ENCODE peak calls at places on chromosomes 12 and 14, in ten cellular contexts. V is GM23338, P is stomach, X is GM12892, E is HL-60, G is suprapubic skin, F is esophagus muscularis mucosa, W is HCT116, H is breast epithelium, B is Panc1. C is an unnamed sample.

GRCh38 chr12:19382563-19382962 is 56.7 kb upstream of the AEBP2 start:
- DNase-seq in B (no peak), X (no peak), W (no peak), F (no peak), V (no peak), G (peak; percentile 41), E (no peak), H (no peak), P (peak; percentile 7), C (no peak)

GRCh38 chr14:61477845-61478438 is 156.6 kb downstream of the PRKCH start:
- DNase-seq in E (peak; percentile 70), F (no peak), V (no peak), X (no peak), G (no peak), H (peak; percentile 64), W (peak; percentile 40), B (no peak), P (peak; percentile 89), C (peak; percentile 77)

GRCh38 chr12:89525002-89525823 is 617 bp upstream of the GALNT4 start:
- DNase-seq in X (peak; percentile 37), F (no peak), E (peak; percentile 51), W (no peak), G (no peak), H (no peak), P (peak; percentile 52), B (no peak), V (peak; percentile 79), C (peak; percentile 75)

GRCh38 chr12:130621696-130622298 is 94.3 kb downstream of the RIMBP2 start:
- DNase-seq in H (no peak), G (peak; percentile 38), W (no peak), P (no peak), F (no peak), B (no peak), E (no peak), V (no peak), X (no peak), C (no peak)

GRCh38 chr12:102896067-102896466 is 21.0 kb downstream of the PAH start:
- DNase-seq in H (no peak), B (no peak), F (no peak), E (no peak), P (no peak), G (no peak), W (no peak), X (no peak), V (peak; percentile 39), C (no peak)

GRCh38 chr14:70595443-70596185 is 4.8 kb downstream of the MED6 start:
- DNase-seq in X (no peak), G (no peak), P (no peak), E (no peak), F (no peak), W (no peak), V (peak; percentile 22), H (no peak), B (no peak), C (no peak)

GRCh38 chr12:11685261-11685660 is 35.8 kb downstream of the ETV6 start:
- DNase-seq in X (no peak), E (no peak), P (no peak), F (no peak), V (no peak), B (no peak), H (no peak), G (no peak), W (no peak), C (no peak)

GRCh38 chr12:80041691-80042090 is 57.6 kb upstream of the OTOGL start:
- DNase-seq in G (no peak), W (no peak), H (no peak), E (no peak), P (no peak), V (no peak), F (no peak), X (no peak), B (no peak), C (no peak)

GRCh38 chr12:117044790-117045174 is 54.4 kb downstream of the TESC start:
- DNase-seq in H (no peak), W (no peak), E (no peak), G (no peak), P (no peak), V (no peak), B (no peak), X (no peak), F (no peak), C (no peak)

GRCh38 chr12:46546634-46547273 is 174.2 kb upstream of the SLC38A2 start:
- DNase-seq in P (no peak), W (no peak), F (no peak), B (no peak), G (no peak), X (peak; percentile 24), H (no peak), E (no peak), V (no peak), C (no peak)

GRCh38 chr12:2281446-2281845 is 228.7 kb downstream of the CACNA1C start:
- DNase-seq in H (no peak), G (no peak), F (no peak), P (no peak), W (no peak), V (no peak), X (no peak), E (no peak), B (no peak), C (no peak)

DNA sequence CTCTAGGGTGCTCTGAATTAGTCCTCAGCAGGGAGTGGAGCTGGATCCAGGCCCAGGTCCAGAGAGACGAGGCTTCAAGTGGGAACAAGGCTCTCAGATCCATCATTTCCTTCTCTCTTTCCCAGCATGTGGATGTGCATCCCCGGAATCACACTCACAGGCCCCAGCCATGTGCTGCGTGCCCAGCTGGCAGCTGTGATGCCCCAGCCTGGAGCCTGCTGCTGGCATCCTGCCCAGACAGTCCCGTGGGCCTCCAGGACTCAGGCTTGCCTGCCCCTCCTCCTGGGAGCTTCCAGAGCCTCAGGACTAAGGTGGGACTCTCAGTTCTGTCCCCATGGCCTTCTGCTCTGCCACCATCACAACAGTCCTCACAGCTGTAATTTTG is 6.2 kb upstream of the KRT84 start:
- DNase-seq in E (no peak), X (no peak), V (no peak), B (no peak), W (no peak), P (peak; percentile 74), G (no peak), F (no peak), H (no peak), C (peak; percentile 27)
- TF ChIP-seq POLR2AphosphoS5 in E (no peak), X (no peak), V (no peak), B (no peak), W (no peak), P (no peak), G (no peak), F (no peak), H (no peak), C (no peak)

GRCh38 chr12:105382771-105383632 is 52.5 kb downstream of the C12orf75 start:
- DNase-seq in B (peak; percentile 32), W (peak; percentile 41), E (peak; percentile 15), F (peak; percentile 70), H (no peak), P (no peak), X (peak; percentile 30), G (no peak), V (peak; percentile 84), C (no peak)

GRCh38 chr12:105378821-105379400 is 48.4 kb downstream of the C12orf75 start:
- DNase-seq in G (no peak), H (no peak), B (no peak), X (no peak), F (no peak), P (no peak), E (no peak), V (no peak), W (no peak), C (no peak)

GRCh38 chr12:105386431-105386830 is 55.9 kb downstream of the C12orf75 start:
- DNase-seq in H (no peak), X (no peak), W (no peak), E (no peak), V (no peak), B (no peak), P (no peak), G (no peak), F (no peak), C (no peak)

GRCh38 chr12:105385141-105385540 is 54.6 kb downstream of the C12orf75 start:
- DNase-seq in H (no peak), G (no peak), V (no peak), W (no peak), B (no peak), E (no peak), F (no peak), X (no peak), P (no peak), C (no peak)

GRCh38 chr12:105384220-105384619 is 53.7 kb downstream of the C12orf75 start:
- DNase-seq in P (no peak), V (no peak), G (no peak), H (no peak), F (no peak), B (no peak), E (no peak), W (no peak), X (no peak), C (no peak)
- TF ChIP-seq POLR2AphosphoS5 in P (no peak), V (no peak), G (no peak), H (no peak), F (no peak), B (no peak), E (no peak), W (no peak), X (no peak), C (no peak)

DNA sequence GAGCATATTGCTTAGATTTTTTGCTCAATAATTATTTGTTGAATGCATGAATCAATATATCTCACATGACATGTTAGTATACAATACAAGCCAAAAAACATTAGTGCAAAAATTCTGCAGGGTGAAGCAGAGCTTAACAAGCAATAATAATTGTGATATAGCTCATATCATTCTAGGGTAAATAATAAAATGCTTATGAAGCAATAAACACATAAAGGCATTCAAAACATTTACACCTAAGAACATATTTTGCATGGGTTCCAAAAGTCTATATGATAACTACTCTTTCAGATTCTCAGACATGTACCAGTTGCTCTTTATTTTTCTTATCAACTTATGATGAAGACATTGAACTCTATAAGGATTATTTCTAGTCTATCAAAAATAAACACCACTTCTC is 886.2 kb downstream of the TRHDE start:
- DNase-seq in W (no peak), H (no peak), P (no peak), X (no peak), B (no peak), E (no peak), F (no peak), G (no peak), V (no peak), C (no peak)
- TF ChIP-seq POLR2AphosphoS5 in W (no peak), H (no peak), P (no peak), X (no peak), B (no peak), E (no peak), F (no peak), G (no peak), V (no peak), C (no peak)

DNA sequence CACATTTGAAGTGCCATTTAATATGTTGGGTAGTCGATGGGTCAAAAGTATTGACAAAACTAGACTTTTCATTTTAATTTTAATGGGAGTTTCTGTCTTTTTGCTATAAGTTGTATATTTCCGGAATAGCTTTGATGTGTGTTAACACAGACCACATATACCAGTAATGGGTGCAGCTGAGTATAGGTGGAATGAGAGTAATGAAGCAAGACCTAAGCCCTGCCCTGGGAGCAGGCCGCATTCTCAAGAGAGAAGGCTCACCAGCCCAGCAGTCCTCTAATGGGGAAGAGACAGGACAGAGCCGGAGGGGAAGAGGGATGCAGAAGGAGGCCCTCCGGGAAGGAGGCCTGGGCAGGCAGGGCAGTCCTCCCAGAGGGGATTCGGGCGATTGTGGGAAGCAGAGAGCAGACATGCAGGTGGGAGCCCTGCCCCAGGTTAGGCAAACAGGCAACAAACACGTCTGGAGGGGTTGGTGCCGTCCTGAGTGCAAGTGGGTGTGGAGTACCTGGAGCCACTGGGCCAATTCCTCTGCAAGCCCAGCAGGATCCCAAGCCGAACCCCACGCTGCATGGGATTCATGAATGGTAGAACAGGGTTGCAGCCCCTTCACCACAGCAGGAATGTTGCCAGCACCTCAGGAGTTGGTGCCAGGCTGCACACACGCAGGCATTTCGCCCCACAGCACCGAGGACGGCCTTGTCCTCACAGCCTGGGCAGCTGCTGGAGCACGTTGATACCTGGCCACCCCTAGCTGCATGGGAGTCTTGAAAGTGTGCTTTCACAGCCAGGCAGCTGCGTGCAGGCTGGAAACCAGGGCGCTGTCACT is 7.8 kb downstream of the CKB start:
- DNase-seq in P (no peak), G (no peak), E (no peak), V (no peak), W (no peak), X (no peak), H (peak; percentile 34), B (no peak), F (no peak), C (no peak)
- TF ChIP-seq POLR2AphosphoS5 in P (no peak), G (no peak), E (no peak), V (no peak), W (no peak), X (no peak), H (no peak), B (no peak), F (no peak), C (no peak)